ENCODE peak calls at places on chromosomes 4 and X, in four cellular contexts. G, K, V and H are unnamed samples.

GRCh38 chr4:8081171-8081570 is 77.4 kb downstream of the ABLIM2 start:
- DNase-seq in V (no peak), G (no peak), K (no peak), H (no peak)

GRCh38 chrX:38868941-38869378 is 67.7 kb downstream of the MID1IP1 start:
- DNase-seq in K (no peak), V (no peak), G (no peak), H (no peak)

GRCh38 chrX:43661521-43662240 is 5.6 kb downstream of the MAOA start:
- DNase-seq in V (no peak), G (no peak), K (no peak), H (no peak)

GRCh38 chrX:70907900-70908299 is 611 bp downstream of the TEX11 start:
- DNase-seq in K (no peak), G (no peak), V (no peak), H (no peak)

GRCh38 chr4:89267392-89267791 is 40.2 kb downstream of the GPRIN3 start:
- DNase-seq in K (no peak), V (no peak), G (no peak), H (no peak)

GRCh38 chrX:101550825-101551767 is 749 bp downstream of the ARMCX1 start:
- DNase-seq in G (peak), K (peak), V (peak), H (no peak)

GRCh38 chr4:66501986-66502385 is 831.7 kb upstream of the EPHA5 start:
- DNase-seq in K (no peak), G (no peak), V (no peak), H (no peak)

GRCh38 chr4:42709392-42710065 is 52.6 kb upstream of the ATP8A1 start:
- DNase-seq in G (no peak), K (no peak), V (no peak), H (no peak)

GRCh38 chrX:101395789-101396188 is 5.0 kb downstream of the RPL36A start:
- DNase-seq in V (no peak), G (no peak), K (no peak), H (peak)

GRCh38 chr4:7890635-7891393 is 48.8 kb downstream of the AFAP1 start:
- DNase-seq in K (no peak), V (no peak), G (no peak), H (peak)

GRCh38 chrX:100931218-100931924 is 2.7 kb upstream of the XKRX start:
- DNase-seq in K (no peak), V (no peak), G (no peak), H (no peak)

GRCh38 chr4:158813113-158813512 is 44.3 kb downstream of the FNIP2 start:
- DNase-seq in V (no peak), G (no peak), K (no peak), H (no peak)

GRCh38 chrX:31209005-31209612 is 137.3 kb upstream of the FTHL17 start:
- DNase-seq in V (no peak), G (no peak), K (no peak), H (no peak)

GRCh38 chrX:3699841-3700381 is 13.5 kb downstream of the PRKX start:
- DNase-seq in G (no peak), K (no peak), V (no peak), H (no peak)

DNA sequence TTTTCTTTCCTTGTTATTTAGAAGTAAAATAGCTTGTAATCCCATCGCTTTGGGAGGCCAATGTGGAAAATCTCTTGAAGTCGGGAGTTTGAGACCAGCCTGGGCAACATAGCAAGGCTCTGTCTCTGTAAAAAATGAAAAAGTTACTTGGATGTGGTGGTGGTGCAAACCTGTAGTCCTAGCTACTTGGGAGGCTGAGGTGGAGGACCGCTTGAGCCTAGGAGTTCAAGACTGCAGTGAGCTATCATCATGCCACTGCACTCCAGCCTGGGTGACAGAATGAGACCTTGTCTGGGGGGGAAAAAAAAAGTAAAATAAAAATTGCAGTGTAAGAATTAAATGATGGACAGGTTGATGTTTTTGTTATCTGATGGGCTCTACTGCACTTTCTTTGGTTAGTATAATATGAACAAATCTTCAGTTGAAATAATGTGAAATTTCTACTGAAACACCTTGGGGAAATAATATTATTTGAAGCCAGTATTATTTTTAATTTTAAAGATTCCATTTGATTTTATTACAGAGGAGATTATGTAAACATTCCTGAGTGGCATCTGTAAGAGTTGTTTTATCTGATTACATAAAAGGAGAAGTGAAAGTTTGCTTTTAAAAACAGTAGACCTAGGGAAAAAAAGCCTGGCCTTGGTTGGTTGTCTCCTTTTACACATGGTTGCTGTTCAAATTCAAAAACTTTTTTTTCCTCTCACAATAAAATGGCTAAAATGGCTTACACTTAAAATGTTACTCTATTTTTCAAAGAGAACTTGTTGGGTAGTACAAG is 10.5 kb upstream of the NDUFC1 start:
- DNase-seq in K (no peak), V (no peak), G (no peak), H (no peak)
- TF ChIP-seq FOXJ3 in K (no peak), V (no peak), G (no peak), H (no peak)

GRCh38 chr4:1713003-1713397 is 881 bp upstream of the SLBP start:
- DNase-seq in G (no peak), V (peak), K (no peak), H (no peak)
- TF ChIP-seq FOXJ3 in G (no peak), V (no peak), K (no peak), H (no peak)

DNA sequence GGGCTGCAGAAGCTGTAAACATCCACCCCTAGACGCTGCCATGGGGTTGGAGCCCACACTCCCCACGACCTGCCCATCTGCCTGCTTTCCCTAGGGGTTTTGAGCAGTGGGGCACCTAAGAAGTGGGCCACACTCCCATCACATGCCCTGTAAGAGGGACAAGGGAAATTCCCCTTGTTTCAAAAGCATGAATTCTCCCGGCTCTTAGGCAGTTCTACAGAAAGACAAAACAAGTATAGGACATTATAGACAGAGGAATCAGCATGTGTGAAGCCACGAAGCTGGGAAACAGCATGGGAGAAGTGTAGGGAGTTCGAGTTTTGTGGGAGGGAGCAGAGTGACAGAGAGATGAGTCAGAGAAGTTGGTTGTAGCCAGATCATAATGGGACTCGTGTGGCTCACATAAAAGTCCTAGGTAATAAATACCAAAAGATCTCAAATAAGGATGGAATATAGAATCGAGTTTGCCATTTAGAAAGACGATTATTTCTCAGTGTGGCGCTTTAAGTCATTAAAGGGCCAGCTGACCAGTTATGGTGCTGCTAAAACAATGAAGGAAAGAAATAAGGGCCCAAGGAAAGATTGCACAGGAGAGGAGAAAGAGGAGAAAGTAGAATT is 23.9 kb downstream of the APOO start:
- DNase-seq in G (no peak), K (peak), V (no peak), H (peak)
- TF ChIP-seq FOXJ3 in G (no peak), K (no peak), V (no peak), H (no peak)

GRCh38 chr4:102627831-102628523 is 126.8 kb downstream of the NFKB1 start:
- DNase-seq in K (no peak), G (no peak), V (no peak), H (no peak)

GRCh38 chr4:102625232-102625930 is 124.2 kb downstream of the NFKB1 start:
- DNase-seq in V (peak), G (peak), K (no peak), H (peak)

GRCh38 chr4:102620697-102621497 is 119.7 kb downstream of the NFKB1 start:
- DNase-seq in V (no peak), G (peak), K (peak), H (peak)

GRCh38 chr4:102623622-102624021 is 122.5 kb downstream of the NFKB1 start:
- DNase-seq in K (no peak), G (peak), V (peak), H (peak)
- TF ChIP-seq FOXJ3 in K (no peak), G (no peak), V (no peak), H (no peak)

GRCh38 chr4:76831475-76832390 is 66.2 kb downstream of the SOWAHB start:
- DNase-seq in V (no peak), K (no peak), G (no peak), H (peak)

GRCh38 chr4:76830612-76831474 is 67.1 kb downstream of the SOWAHB start:
- DNase-seq in G (no peak), V (no peak), K (no peak), H (peak)
- TF ChIP-seq FOXJ3 in G (no peak), V (no peak), K (no peak), H (no peak)

GRCh38 chr4:41360214-41360910 is 103.6 kb downstream of the UCHL1 start:
- DNase-seq in K (peak), V (peak), G (peak), H (no peak)
- TF ChIP-seq FOXJ3 in K (no peak), V (no peak), G (no peak), H (no peak)

GRCh38 chr4:156475322-156475721 is 496.3 kb downstream of the PDGFC start:
- DNase-seq in K (no peak), V (no peak), G (peak), H (peak)

GRCh38 chr4:156472624-156473023 is 499.0 kb downstream of the PDGFC start:
- DNase-seq in G (no peak), K (no peak), V (no peak), H (no peak)

GRCh38 chr4:156473175-156473574 is 498.4 kb downstream of the PDGFC start:
- DNase-seq in V (no peak), K (no peak), G (no peak), H (no peak)

GRCh38 chr4:156481845-156482244 is 489.8 kb downstream of the PDGFC start:
- DNase-seq in G (no peak), K (no peak), V (no peak), H (no peak)

DNA sequence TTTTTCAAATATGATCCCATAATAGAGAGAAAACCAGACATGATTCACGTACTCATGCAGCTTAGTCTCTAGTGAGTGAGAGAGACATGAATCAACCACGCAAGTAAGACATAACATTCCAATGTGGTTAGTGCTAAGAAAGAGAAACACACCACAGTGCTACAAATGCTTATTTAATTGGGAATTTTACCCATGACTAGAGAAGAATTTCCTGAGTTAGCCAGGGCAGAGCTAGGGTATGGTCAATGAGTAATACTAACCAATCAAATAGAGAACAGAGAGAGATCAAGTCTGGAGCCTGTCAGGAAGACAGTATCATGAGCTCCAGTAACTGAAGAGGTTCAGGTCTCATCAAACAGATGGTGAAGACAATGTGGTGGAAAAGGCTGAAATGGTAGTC is 495.2 kb downstream of the PDGFC start:
- DNase-seq in K (no peak), V (no peak), G (peak), H (peak)
- TF ChIP-seq FOXJ3 in K (no peak), V (no peak), G (no peak), H (no peak)

GRCh38 chr4:136818811-136819210 is 713.5 kb downstream of the PCDH18 start:
- DNase-seq in K (no peak), V (no peak), G (no peak), H (no peak)
- TF ChIP-seq FOXJ3 in K (no peak), V (no peak), G (no peak), H (no peak)

GRCh38 chr4:151931563-151931962 is 170.8 kb upstream of the GATB start:
- DNase-seq in V (no peak), K (no peak), G (no peak), H (no peak)

GRCh38 chr4:151939670-151940069 is 178.9 kb upstream of the GATB start:
- DNase-seq in K (no peak), V (no peak), G (no peak), H (no peak)

GRCh38 chr4:151933122-151933827 is 172.5 kb upstream of the GATB start:
- DNase-seq in G (no peak), K (no peak), V (no peak), H (no peak)

GRCh38 chr4:151934766-151935165 is 174.0 kb upstream of the GATB start:
- DNase-seq in V (no peak), G (no peak), K (no peak), H (no peak)

DNA sequence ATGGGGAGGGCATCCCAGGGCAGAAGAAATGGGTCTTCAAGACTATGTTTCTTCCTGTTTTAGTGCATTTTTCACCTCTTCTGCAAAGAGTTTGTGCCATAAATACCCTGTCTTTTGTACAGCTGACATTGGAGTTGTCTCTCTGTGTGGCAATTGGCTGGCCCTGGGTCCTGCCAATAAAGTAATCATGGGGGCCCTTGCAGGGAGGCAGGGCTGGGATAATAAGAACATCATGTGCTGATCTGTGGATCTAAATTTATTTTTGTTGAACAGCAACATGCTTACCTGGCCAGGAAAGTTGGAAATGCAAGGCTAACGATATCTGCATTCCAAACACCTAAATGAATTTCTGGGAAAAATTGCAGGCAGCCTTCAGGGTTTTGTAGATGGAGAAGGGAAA is 174.6 kb upstream of the GATB start:
- DNase-seq in V (no peak), G (no peak), K (no peak), H (no peak)
- TF ChIP-seq FOXJ3 in V (no peak), G (no peak), K (no peak), H (no peak)